ENCODE peak calls at places on chromosomes 16 and 17, in six cellular contexts. J, S, L, E, Y and K are unnamed samples.

GRCh38 chr16:15808071-15808470 is 48.8 kb downstream of the MYH11 start:
- DNase-seq in L (no peak), E (no peak), Y (no peak), J (no peak), S (no peak), K (no peak)

GRCh38 chr16:77881355-77882003 is 93.1 kb downstream of the VAT1L start:
- DNase-seq in E (no peak), S (no peak), Y (no peak), L (no peak), J (no peak), K (no peak)

GRCh38 chr16:66357523-66357928 is 9.0 kb upstream of the CDH5 start:
- DNase-seq in E (peak; percentile 60), J (peak; percentile 84), S (peak; percentile 38), Y (peak; percentile 74), L (peak; percentile 56), K (peak; percentile 62)

GRCh38 chr16:56600398-56600999 is 7.9 kb upstream of the MT2A start:
- DNase-seq in L (no peak), J (peak; percentile 69), Y (peak; percentile 49), S (peak; percentile 43), E (peak; percentile 61), K (no peak)

GRCh38 chr17:62187681-62188080 is 122.6 kb upstream of the MED13 start:
- DNase-seq in E (no peak), L (no peak), J (no peak), S (no peak), Y (no peak), K (no peak)

GRCh38 chr16:30902070-30902972 is 5.9 kb downstream of the CTF1 start:
- DNase-seq in S (no peak), L (peak; percentile 34), J (peak; percentile 77), Y (peak; percentile 32), E (peak; percentile 78), K (peak; percentile 85)

GRCh38 chr16:84932691-84933090 is 78.6 kb downstream of the ZDHHC7 start:
- DNase-seq in L (no peak), J (no peak), Y (no peak), S (no peak), E (no peak), K (no peak)

GRCh38 chr17:37527249-37527851 is 37.7 kb downstream of the DUSP14 start:
- DNase-seq in L (no peak), S (no peak), Y (no peak), E (peak; percentile 30), J (peak; percentile 78), K (no peak)

GRCh38 chr16:58243528-58244004 is 45.7 kb upstream of the CSNK2A2 start:
- DNase-seq in S (no peak), L (peak; percentile 11), Y (no peak), J (no peak), E (peak; percentile 42), K (no peak)

GRCh38 chr16:53061701-53062159 is 6.9 kb downstream of the CHD9 start:
- DNase-seq in S (no peak), E (no peak), L (no peak), Y (no peak), J (no peak), K (peak; percentile 52)

GRCh38 chr16:66324785-66325184 is 41.7 kb upstream of the CDH5 start:
- DNase-seq in L (no peak), Y (no peak), S (no peak), J (peak; percentile 48), E (no peak), K (no peak)

GRCh38 chr16:69171325-69172095 is 15.5 kb upstream of the SNTB2 start:
- DNase-seq in L (no peak), Y (no peak), S (no peak), J (no peak), E (no peak), K (no peak)

GRCh38 chr16:67760831-67761230 is 41.7 kb upstream of the GFOD2 start:
- DNase-seq in Y (no peak), E (no peak), S (no peak), L (no peak), J (no peak), K (no peak)

GRCh38 chr17:17153709-17154108 is 52.4 kb downstream of the PLD6 start:
- DNase-seq in L (no peak), E (no peak), J (no peak), Y (no peak), S (no peak), K (no peak)

GRCh38 chr17:73293480-73293911 is 18.3 kb downstream of the CDC42EP4 start:
- DNase-seq in L (peak; percentile 88), J (peak; percentile 36), E (peak; percentile 92), Y (no peak), S (peak; percentile 87), K (peak; percentile 60)

GRCh38 chr17:81427446-81428120 is 32.3 kb downstream of the BAHCC1 start:
- DNase-seq in J (no peak), E (peak; percentile 94), S (no peak), Y (no peak), L (no peak), K (peak; percentile 61)

GRCh38 chr17:2049333-2050245 is 5.3 kb upstream of the HIC1 start:
- DNase-seq in L (peak; percentile 84), J (peak; percentile 81), Y (peak; percentile 79), E (peak; percentile 88), S (peak; percentile 89), K (peak; percentile 93)

GRCh38 chr16:19008770-19009169 is 25.0 kb downstream of the TMC7 start:
- DNase-seq in S (no peak), E (no peak), Y (no peak), L (no peak), J (no peak), K (no peak)

GRCh38 chr16:70428178-70428998 is 10.5 kb downstream of the ST3GAL2 start:
- DNase-seq in L (peak; percentile 71), E (peak; percentile 98), S (peak; percentile 90), Y (peak; percentile 65), J (peak; percentile 96), K (peak; percentile 95)

GRCh38 chr17:27630607-27631408 is at the start of gene LGALS9:
- DNase-seq in S (no peak), L (peak; percentile 62), Y (no peak), J (no peak), E (peak; percentile 50), K (peak; percentile 37)

DNA sequence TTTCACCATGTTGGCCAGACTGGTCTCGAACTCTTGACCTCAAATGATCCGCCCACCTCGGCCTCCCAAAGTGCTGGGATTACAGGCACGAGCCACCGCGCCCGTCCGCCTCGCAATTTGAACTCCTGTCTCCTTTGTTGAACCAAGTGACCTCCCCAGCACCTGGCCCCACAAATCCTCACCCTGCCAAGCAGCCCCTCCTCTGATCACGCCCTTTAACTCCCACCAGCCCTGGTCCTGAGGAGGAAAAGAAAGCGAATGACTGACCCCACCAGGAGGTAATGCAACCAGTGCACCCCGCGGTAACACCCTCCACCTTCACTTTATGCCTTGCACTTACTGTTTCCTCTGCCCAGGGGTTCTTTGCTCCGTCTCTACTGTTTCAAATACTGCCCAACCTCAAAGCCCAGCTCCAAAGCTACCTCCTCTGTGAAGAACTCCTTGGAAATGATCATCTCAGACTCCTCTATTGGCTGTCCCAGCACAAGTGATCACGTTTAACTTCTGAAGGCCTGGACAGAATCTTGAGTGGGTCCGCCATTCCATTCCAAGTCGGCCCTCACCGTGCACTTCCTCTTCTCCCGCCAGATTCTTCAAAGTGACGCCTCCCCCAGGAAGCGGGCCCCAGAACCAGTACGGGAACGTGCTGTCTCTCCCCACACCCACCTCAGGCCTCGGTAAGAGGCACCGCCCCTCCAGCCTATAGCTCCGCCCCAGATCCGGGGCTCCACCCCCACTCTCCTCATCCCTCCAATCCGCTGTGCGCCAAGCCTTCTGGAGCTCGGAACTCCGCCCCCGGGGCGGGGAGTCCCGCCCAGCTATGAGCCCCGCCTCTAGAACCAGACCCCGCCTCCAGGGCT is 4.4 kb downstream of the CD19 start:
- DNase-seq in S (peak; percentile 57), Y (peak; percentile 73), E (peak; percentile 90), J (peak; percentile 81), L (peak; percentile 26), K (peak; percentile 84)
- TF ChIP-seq POLR2A in S (no peak), Y (no peak), E (no peak), J (no peak), L (no peak), K (no peak)

DNA sequence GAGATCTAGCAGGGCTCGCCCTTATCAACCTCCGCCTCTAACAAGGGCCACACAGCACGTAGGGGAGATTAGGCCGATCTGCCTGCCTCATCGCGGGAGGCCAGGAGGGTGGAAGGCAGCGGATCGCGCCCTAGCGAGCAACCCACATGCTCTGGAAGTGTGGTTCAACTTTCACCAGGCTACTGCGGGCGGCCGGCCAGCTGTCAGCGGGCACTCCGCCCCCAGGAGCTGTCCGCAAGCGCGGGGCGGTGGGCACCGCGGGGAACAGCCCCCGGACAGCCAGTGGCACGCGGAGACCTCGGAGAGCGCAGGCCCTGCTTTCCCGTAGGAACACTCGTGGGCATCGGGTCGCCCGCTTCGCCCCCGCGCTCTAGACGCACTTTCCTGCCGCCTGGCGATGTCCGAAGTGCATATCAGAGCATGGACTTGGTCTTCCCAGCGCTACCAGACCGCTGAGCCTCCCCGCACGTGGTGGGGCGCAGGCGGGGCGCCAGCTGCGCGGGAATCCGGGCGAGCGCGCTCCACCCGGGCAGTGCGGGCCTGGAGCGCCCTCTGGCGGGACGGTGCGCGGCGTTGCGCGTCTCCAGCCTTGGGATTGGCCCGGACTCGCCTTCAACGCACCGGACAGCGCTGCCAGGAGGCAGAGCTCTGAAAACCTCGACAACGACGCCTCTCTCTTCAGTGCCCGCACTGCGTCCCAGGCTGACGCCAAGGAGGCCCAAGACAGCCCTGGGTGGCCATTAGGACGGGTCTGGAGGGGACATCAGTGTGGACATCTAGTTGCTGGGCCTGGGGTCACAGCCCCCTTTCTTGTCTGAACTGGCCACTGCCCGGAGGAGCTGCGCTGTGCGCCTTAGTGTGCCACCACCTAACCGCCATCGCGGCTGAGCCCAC is 3.6 kb upstream of the ZNHIT3 start:
- DNase-seq in E (peak; percentile 91), J (peak; percentile 87), Y (peak; percentile 70), L (peak; percentile 77), S (peak; percentile 76), K (peak; percentile 84)
- TF ChIP-seq CTCF in E (peak; percentile 99), J (peak; percentile 98), Y (peak; percentile 98), L (peak; percentile 59), S (peak; percentile 86), K (peak; percentile 98)

DNA sequence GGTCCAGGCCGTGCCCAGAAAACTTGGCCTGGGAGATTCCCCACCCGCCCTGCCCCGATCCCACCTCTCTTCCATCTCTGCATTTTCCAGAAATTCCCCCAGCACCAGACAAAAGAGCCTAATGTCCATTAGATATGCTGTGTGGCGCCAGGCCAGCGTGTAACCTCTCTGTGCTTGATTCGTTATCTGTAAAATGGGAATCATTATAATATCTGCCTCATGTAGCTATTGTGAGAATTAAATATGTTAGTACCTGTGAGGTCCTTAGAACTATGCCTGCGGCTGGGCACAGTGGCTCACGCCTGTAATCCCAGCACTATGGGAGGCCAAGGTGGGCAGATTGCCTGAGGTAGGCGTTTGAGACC is 33.6 kb upstream of the IL21R start:
- DNase-seq in L (no peak), S (no peak), Y (no peak), E (no peak), J (no peak), K (no peak)
- H3K27ac ChIP-seq in L (peak overlapping the region; percentile 57), S (peak overlapping the region; percentile 75), Y (no peak overlapping the region), E (no peak overlapping the region), J (peak overlapping the region; percentile 1), K (no peak overlapping the region)

GRCh38 chr17:82860606-82861392 is 21.0 kb upstream of the ZNF750 start:
- DNase-seq in L (no peak), S (no peak), J (no peak), Y (no peak), E (no peak), K (no peak)

GRCh38 chr17:82861393-82861775 is 21.6 kb upstream of the ZNF750 start:
- DNase-seq in Y (no peak), E (no peak), S (no peak), L (no peak), J (no peak), K (no peak)

GRCh38 chr17:82858376-82859126 is 18.7 kb upstream of the ZNF750 start:
- DNase-seq in J (no peak), S (no peak), Y (no peak), L (peak; percentile 90), E (peak; percentile 29), K (no peak)

GRCh38 chr17:82862191-82862590 is 22.4 kb upstream of the ZNF750 start:
- DNase-seq in Y (no peak), E (no peak), J (no peak), L (no peak), S (no peak), K (no peak)

GRCh38 chr17:82859431-82860403 is 19.9 kb upstream of the ZNF750 start:
- DNase-seq in J (peak; percentile 35), E (no peak), Y (no peak), L (no peak), S (peak; percentile 11), K (no peak)
- TF ChIP-seq POLR2A in J (no peak), E (no peak), Y (peak; percentile 21), L (no peak), S (no peak), K (no peak)